ENCODE peak calls at places on chromosome 1, in ten cellular contexts. X is left ventricle myocardium inferior, G is heart right ventricle, C is GM23338, O is cardiac muscle cell, W is hepatocyte, R is BE2C, U is mucosa of descending colon, A is stomach, H is HepG2. F is an unnamed sample. For H3K4me1, the result is how much of the 10 kb centered on the place peaks cover.

GRCh38 chr1:226123591-226124471 is 61.3 kb downstream of the H3-3A start:
- DNase-seq in X (no peak), G (no peak), C (no peak), O (no peak), W (no peak), R (no peak), U (peak), A (peak), H (no peak), F (peak)

GRCh38 chr1:231199868-231200267 is 38.0 kb downstream of the TRIM67 start:
- DNase-seq in X (no peak), G (no peak), C (no peak), O (no peak), W (no peak), R (no peak), U (no peak), A (no peak), H (no peak), F (no peak)

GRCh38 chr1:228542981-228543380 is 55.8 kb downstream of the RNF187 start:
- DNase-seq in X (no peak), G (no peak), C (no peak), O (no peak), W (no peak), R (no peak), U (no peak), A (no peak), H (no peak), F (peak)

GRCh38 chr1:42319128-42319851 is 15.7 kb downstream of the FOXJ3 start:
- DNase-seq in X (no peak), G (no peak), C (no peak), O (no peak), W (no peak), R (no peak), U (no peak), A (no peak), H (no peak), F (no peak)

GRCh38 chr1:204103121-204103741 is 30.3 kb downstream of the SOX13 start:
- DNase-seq in X (no peak), G (no peak), C (no peak), O (no peak), W (no peak), R (no peak), U (no peak), A (no peak), H (no peak), F (no peak)

GRCh38 chr1:216047821-216048220 is 375.4 kb downstream of the USH2A start:
- DNase-seq in X (no peak), G (no peak), C (no peak), O (no peak), W (no peak), R (no peak), U (no peak), A (no peak), H (no peak), F (no peak)

GRCh38 chr1:96424882-96425281 is 296.7 kb upstream of the PTBP2 start:
- DNase-seq in X (no peak), G (no peak), C (no peak), O (no peak), W (no peak), R (no peak), U (no peak), A (no peak), H (no peak), F (no peak)

GRCh38 chr1:90719321-90720136 is 2.4 kb upstream of the BARHL2 start:
- DNase-seq in X (no peak), G (no peak), C (peak), O (no peak), W (no peak), R (no peak), U (no peak), A (no peak), H (no peak), F (no peak)

GRCh38 chr1:32115496-32115895 is 7.6 kb downstream of the KPNA6 start:
- DNase-seq in X (no peak), G (no peak), C (no peak), O (no peak), W (no peak), R (no peak), U (no peak), A (no peak), H (no peak), F (no peak)

GRCh38 chr1:231866392-231867331 is 240.1 kb downstream of the DISC1 start:
- DNase-seq in X (peak), G (peak), C (peak), O (peak), W (peak), R (peak), U (no peak), A (peak), H (peak), F (peak)

GRCh38 chr1:34977858-34978257 is 7.3 kb downstream of the TMEM35B start:
- DNase-seq in X (no peak), G (no peak), C (no peak), O (no peak), W (no peak), R (no peak), U (no peak), A (no peak), H (peak), F (no peak)

GRCh38 chr1:158564608-158565007 is 5.8 kb downstream of the OR6P1 start:
- DNase-seq in X (no peak), G (no peak), C (peak), O (no peak), W (no peak), R (no peak), U (no peak), A (no peak), H (no peak), F (no peak)

GRCh38 chr1:181014431-181015257 is 8.0 kb downstream of the STX6 start:
- DNase-seq in X (no peak), G (no peak), C (no peak), O (no peak), W (no peak), R (no peak), U (no peak), A (no peak), H (no peak), F (no peak)

GRCh38 chr1:86846166-86846647 is 67.7 kb downstream of the SELENOF start:
- DNase-seq in X (no peak), G (no peak), C (no peak), O (no peak), W (no peak), R (no peak), U (no peak), A (no peak), H (no peak), F (no peak)

GRCh38 chr1:173297798-173298391 is 90.8 kb upstream of the TNFSF4 start:
- DNase-seq in X (no peak), G (no peak), C (no peak), O (no peak), W (no peak), R (no peak), U (no peak), A (no peak), H (no peak), F (no peak)

GRCh38 chr1:183498342-183498991 is 26.2 kb downstream of the SMG7 start:
- DNase-seq in X (no peak), G (no peak), C (no peak), O (no peak), W (no peak), R (no peak), U (no peak), A (no peak), H (no peak), F (no peak)

DNA sequence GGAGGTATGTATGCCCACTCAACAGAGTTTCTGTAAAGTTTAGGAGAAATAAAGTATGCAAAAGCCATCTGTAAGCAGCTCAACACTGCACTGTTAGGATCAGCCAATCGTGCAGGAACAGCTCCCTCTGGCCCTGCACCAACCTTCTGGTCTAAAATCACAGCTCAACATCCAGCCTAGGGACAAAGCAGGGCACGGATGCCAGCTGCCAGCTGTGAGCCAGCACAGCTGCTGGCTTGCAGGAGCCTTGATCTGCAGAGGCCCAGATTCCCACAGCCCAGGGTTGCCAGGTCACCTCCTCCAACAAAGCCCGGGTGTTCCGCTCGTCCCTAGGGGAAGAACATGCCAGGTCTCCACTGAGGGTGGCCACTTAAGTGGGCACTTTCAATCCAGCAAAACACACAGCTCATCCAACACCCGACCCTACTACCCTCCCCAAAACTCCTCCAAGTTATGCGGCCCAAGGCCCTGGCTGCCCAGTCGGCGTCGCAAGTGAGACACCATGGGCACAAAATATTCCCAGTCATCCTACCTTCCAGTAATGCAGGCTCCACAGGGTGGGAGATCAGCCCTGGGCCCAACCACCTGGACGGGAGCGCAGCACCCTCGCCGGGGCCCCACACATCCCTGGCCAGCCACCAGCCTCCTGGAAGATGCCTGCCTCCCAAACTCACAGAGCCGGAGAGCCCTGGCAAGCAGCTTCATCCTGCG is 8.4 kb downstream of the ACOT7 start:
- DNase-seq in X (peak), G (no peak), C (no peak), O (no peak), W (no peak), R (peak), U (peak), A (no peak), H (no peak), F (no peak)
- H3K4me3 ChIP-seq in X (peak), G (no peak), C (peak), O (no peak), W (no peak), R (peak), U (no peak), A (no peak), H (no peak), F (no peak)

GRCh38 chr1:209613351-209614150 is 30.0 kb downstream of the CAMK1G start:
- DNase-seq in X (no peak), G (no peak), C (no peak), O (no peak), W (no peak), R (no peak), U (no peak), A (no peak), H (no peak), F (no peak)
- H3K4me1 ChIP-seq in X (under half), G (under half), C (under half), O (under half), W (under half), R (under half), U (under half), A (under half), H (under half), F (under half)

GRCh38 chr1:244801246-244801645 is 34.2 kb upstream of the COX20 start:
- DNase-seq in X (no peak), G (peak), C (peak), O (peak), W (no peak), R (peak), U (no peak), A (peak), H (peak), F (peak)
- TF ChIP-seq CTCF in X (peak), G (peak), C (peak), O (peak), W (peak), R (peak), U (no peak), A (peak), H (peak), F (peak)

GRCh38 chr1:23483327-23484252 is at the start of gene ASAP3:
- DNase-seq in X (peak), G (peak), C (peak), O (peak), W (peak), R (no peak), U (peak), A (peak), H (peak), F (peak)

GRCh38 chr1:23481026-23481597 is 2.9 kb downstream of the ASAP3 start:
- DNase-seq in X (no peak), G (no peak), C (no peak), O (no peak), W (no peak), R (no peak), U (no peak), A (no peak), H (no peak), F (no peak)

GRCh38 chr1:23481904-23482303 is 2.1 kb downstream of the ASAP3 start:
- DNase-seq in X (no peak), G (no peak), C (no peak), O (no peak), W (no peak), R (no peak), U (no peak), A (no peak), H (no peak), F (no peak)

GRCh38 chr1:23484253-23485001 is 448 bp upstream of the ASAP3 start:
- DNase-seq in X (peak), G (peak), C (peak), O (peak), W (peak), R (peak), U (peak), A (peak), H (peak), F (peak)

DNA sequence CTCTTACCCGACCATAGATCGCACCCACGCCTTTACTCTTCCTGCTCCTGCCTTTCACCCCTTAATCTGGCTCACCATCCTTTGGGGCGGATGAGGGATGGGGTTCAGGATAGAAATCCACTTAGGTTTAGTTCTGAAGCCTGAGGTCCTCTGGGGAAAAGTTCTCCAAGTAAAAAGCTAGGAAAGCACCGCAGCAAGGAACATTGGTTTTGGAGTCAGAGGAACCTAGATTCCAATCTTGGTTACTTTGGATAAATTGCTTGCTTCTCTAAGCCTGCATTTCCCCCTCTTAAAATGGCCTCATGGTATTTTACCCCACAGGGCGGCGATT is 988 bp upstream of the ASAP3 start:
- DNase-seq in X (no peak), G (no peak), C (no peak), O (no peak), W (no peak), R (no peak), U (no peak), A (no peak), H (no peak), F (no peak)
- H3K4me3 ChIP-seq in X (peak), G (peak), C (peak), O (peak), W (no peak), R (no peak), U (no peak), A (peak), H (peak), F (peak)

GRCh38 chr1:199029855-199030254 is 391.0 kb downstream of the PTPRC start:
- DNase-seq in X (no peak), G (no peak), C (no peak), O (no peak), W (no peak), R (no peak), U (no peak), A (no peak), H (no peak), F (no peak)
- H3K4me1 ChIP-seq in X (under half), G (under half), C (under half), O (under half), W (under half), R (under half), U (under half), A (under half), H (under half), F (under half)

DNA sequence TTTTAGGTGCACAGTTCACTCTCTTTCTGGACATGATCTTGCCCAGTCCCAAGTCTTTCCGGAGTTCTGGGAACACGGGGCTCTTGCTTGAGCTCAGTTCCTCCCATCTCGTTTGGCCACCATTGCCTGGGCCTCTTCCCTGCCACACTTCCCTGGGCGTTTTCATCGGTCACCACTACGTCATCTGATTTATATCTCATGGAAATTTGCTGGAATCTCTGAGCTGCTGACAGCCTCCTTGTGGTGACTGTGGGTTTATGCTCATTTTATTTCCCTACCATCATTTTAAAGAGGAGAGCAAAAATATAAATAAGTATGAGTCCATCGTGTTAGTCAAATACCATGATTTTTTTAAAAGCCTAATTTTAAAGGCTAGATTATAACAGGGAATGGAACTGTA is 449.1 kb upstream of the KAZN start:
- DNase-seq in X (no peak), G (no peak), C (peak), O (no peak), W (no peak), R (peak), U (no peak), A (no peak), H (no peak), F (no peak)
- TF ChIP-seq CTCF in X (no peak), G (no peak), C (peak), O (no peak), W (no peak), R (peak), U (no peak), A (no peak), H (no peak), F (no peak)

GRCh38 chr1:55214214-55214902 is 806 bp downstream of the USP24 start:
- DNase-seq in X (peak), G (peak), C (peak), O (peak), W (peak), R (peak), U (peak), A (peak), H (peak), F (peak)

GRCh38 chr1:55211909-55212308 is 3.3 kb downstream of the USP24 start:
- DNase-seq in X (no peak), G (no peak), C (no peak), O (no peak), W (no peak), R (no peak), U (no peak), A (no peak), H (no peak), F (no peak)

GRCh38 chr1:55213885-55214213 is 1.3 kb downstream of the USP24 start:
- DNase-seq in X (no peak), G (no peak), C (peak), O (peak), W (peak), R (peak), U (no peak), A (no peak), H (no peak), F (no peak)

GRCh38 chr1:55212349-55213028 is 2.7 kb downstream of the USP24 start:
- DNase-seq in X (no peak), G (no peak), C (peak), O (no peak), W (no peak), R (no peak), U (no peak), A (no peak), H (no peak), F (no peak)

GRCh38 chr1:55213029-55213884 is 1.9 kb downstream of the USP24 start:
- DNase-seq in X (no peak), G (no peak), C (no peak), O (no peak), W (no peak), R (no peak), U (no peak), A (no peak), H (no peak), F (no peak)
- H3K4me3 ChIP-seq in X (peak), G (peak), C (peak), O (peak), W (peak), R (peak), U (no peak), A (peak), H (peak), F (peak)

DNA sequence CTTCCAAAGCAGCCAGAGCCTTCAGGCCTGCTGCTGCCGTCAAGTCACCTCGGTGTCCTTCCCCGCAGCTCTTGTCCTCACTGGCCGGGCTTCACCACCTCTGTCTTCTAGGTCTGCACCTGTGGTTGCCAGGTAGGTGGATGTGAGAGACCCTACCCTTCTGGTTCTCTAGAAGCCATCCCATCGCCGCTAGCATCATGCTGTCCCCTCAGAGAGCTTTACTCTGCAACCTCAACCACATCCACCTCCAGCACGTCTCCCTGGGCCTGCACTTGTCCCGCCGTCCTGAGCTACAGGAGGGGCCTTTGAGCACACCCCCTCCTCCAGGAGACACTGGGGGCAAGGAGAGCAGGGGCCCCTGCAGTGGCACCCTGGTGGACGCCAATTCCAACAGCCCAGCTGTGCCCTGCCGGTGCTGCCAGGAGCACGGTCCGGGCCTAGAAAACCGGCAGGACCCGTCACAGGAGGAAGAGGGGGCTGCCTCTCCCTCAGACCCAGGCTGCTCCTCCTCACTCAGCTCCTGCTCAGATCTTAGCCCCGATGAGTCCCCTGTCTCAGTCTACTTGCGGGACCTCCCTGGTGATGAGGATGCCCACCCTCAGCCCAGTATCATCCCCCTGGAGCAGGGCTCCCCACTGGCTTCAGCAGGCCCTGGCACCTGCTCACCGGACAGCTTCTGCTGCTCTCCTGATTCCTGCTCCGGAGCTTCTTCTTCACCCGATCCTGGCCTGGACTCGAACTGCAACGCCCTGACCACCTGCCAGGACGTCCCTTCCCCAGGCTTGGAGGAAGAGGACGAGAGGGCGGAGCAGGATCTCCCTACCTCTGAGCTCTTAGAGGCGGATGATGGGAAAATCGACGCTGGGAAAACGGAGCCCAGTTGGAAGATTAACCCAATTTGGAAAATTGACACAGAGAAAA is 1.1 kb downstream of the RUSC1 start:
- DNase-seq in X (no peak), G (no peak), C (peak), O (peak), W (peak), R (no peak), U (no peak), A (no peak), H (no peak), F (no peak)
- H3K4me1 ChIP-seq in X (half or more), G (under half), C (under half), O (under half), W (under half), R (under half), U (under half), A (under half), H (under half), F (under half)

GRCh38 chr1:18599704-18600103 is 30.9 kb upstream of the PAX7 start:
- DNase-seq in X (no peak), G (no peak), C (peak), O (no peak), W (no peak), R (no peak), U (no peak), A (no peak), H (no peak), F (no peak)
- TF ChIP-seq CTCF in X (no peak), G (no peak), C (no peak), O (no peak), W (no peak), R (peak), U (no peak), A (no peak), H (no peak), F (no peak)

DNA sequence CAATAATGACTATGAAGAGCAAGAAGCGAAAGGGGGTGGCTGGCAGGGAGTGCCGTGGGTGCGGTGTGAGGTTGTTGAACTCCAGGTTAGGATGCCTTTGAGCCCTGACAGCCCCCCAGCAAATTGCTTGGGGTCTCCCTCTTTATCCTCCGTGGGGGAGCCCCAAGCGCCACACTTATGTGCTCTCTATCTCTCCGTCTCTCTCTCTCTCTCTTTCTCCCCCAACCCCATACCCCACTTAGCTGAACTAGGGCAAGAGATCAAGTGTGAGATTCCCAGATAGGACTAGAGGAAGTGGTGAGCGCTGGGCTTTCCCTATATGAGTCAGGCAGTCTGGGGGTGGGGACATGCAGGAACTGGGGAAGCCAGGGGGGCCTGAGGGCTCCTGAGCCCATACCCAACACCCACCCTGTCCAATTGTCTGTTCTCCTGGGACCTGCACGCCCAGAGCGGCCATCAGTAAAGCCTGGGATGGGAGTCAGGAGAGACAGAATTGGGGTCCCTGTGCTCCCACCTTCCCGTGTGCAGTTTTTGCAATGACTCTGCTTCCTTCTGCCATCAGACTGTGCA is 7.8 kb downstream of the EFHD2 start:
- DNase-seq in X (no peak), G (no peak), C (no peak), O (no peak), W (peak), R (no peak), U (peak), A (peak), H (no peak), F (no peak)
- H3K4me3 ChIP-seq in X (no peak), G (no peak), C (no peak), O (no peak), W (no peak), R (no peak), U (no peak), A (no peak), H (no peak), F (no peak)